ENCODE peak calls at places on chromosomes 11 and 22, in seven cellular contexts. F is mammary epithelial cell, N is IMR-90, B is H9, G is astrocyte, P is H1, T is HCT116. Y is an unnamed sample.

GRCh38 chr11:17846852-17847453 is 112.4 kb downstream of the KCNC1 start:
- DNase-seq in F (peak), N (peak), G (peak), P (no peak), T (no peak), B (no peak), Y (peak)

GRCh38 chr11:32796425-32796824 is 2.0 kb upstream of the CCDC73 start:
- DNase-seq in P (no peak), B (no peak), F (peak), T (no peak), N (no peak), G (no peak), Y (no peak)

GRCh38 chr22:29003975-29004646 is 57.5 kb downstream of the C22orf31 start:
- DNase-seq in T (no peak), B (peak), P (no peak), F (peak), G (no peak), N (no peak), Y (no peak)

GRCh38 chr11:128928400-128928799 is 14.3 kb downstream of the TP53AIP1 start:
- DNase-seq in P (no peak), T (no peak), G (no peak), B (no peak), F (no peak), N (peak), Y (no peak)

GRCh38 chr11:14764899-14765527 is 121.4 kb downstream of the PDE3B start:
- DNase-seq in G (peak), F (peak), B (no peak), P (no peak), T (no peak), N (peak), Y (peak)

GRCh38 chr11:91630916-91631673 is 593.5 kb upstream of the FAT3 start:
- DNase-seq in G (no peak), B (no peak), P (no peak), N (no peak), T (no peak), F (no peak), Y (no peak)

GRCh38 chr11:62721994-62722393 is 5.3 kb downstream of the HNRNPUL2 start:
- DNase-seq in G (no peak), B (no peak), F (no peak), T (no peak), P (no peak), N (peak), Y (peak)

GRCh38 chr22:43345761-43346261 is 2.6 kb upstream of the SCUBE1 start:
- DNase-seq in F (no peak), B (no peak), G (no peak), P (no peak), N (no peak), T (no peak), Y (no peak)

GRCh38 chr11:67030976-67031375 is 8.0 kb downstream of the SYT12 start:
- DNase-seq in B (no peak), P (no peak), G (no peak), N (no peak), T (no peak), F (no peak), Y (no peak)

GRCh38 chr11:134535029-134536025 is 123.3 kb upstream of the B3GAT1 start:
- DNase-seq in P (no peak), B (peak), T (no peak), G (no peak), N (no peak), F (no peak), Y (no peak)

GRCh38 chr11:112612283-112612849 is 348.9 kb upstream of the NCAM1 start:
- DNase-seq in N (no peak), B (peak), G (no peak), F (peak), T (peak), P (no peak), Y (no peak)

GRCh38 chr11:28491431-28491830 is 383.2 kb downstream of the METTL15 start:
- DNase-seq in B (no peak), G (no peak), N (peak), P (no peak), T (no peak), F (no peak), Y (no peak)

GRCh38 chr11:131661137-131661536 is 290.7 kb downstream of the NTM start:
- DNase-seq in N (peak), T (no peak), G (peak), P (no peak), F (no peak), B (no peak), Y (peak)

GRCh38 chr11:59510917-59511589 is at the start of gene OR4D9:
- DNase-seq in F (no peak), T (no peak), P (no peak), B (no peak), G (no peak), N (no peak), Y (no peak)

GRCh38 chr22:46172522-46172921 is 22.2 kb downstream of the PPARA start:
- DNase-seq in T (no peak), B (no peak), G (no peak), N (no peak), P (no peak), F (no peak), Y (no peak)

GRCh38 chr11:107218123-107219084 is 200.1 kb upstream of the GUCY1A2 start:
- DNase-seq in G (no peak), P (no peak), N (no peak), F (no peak), B (no peak), T (no peak), Y (no peak)

GRCh38 chr11:12239396-12240298 is 129.3 kb downstream of the MICAL2 start:
- DNase-seq in T (no peak), P (no peak), F (no peak), G (peak), B (no peak), N (peak), Y (peak)

DNA sequence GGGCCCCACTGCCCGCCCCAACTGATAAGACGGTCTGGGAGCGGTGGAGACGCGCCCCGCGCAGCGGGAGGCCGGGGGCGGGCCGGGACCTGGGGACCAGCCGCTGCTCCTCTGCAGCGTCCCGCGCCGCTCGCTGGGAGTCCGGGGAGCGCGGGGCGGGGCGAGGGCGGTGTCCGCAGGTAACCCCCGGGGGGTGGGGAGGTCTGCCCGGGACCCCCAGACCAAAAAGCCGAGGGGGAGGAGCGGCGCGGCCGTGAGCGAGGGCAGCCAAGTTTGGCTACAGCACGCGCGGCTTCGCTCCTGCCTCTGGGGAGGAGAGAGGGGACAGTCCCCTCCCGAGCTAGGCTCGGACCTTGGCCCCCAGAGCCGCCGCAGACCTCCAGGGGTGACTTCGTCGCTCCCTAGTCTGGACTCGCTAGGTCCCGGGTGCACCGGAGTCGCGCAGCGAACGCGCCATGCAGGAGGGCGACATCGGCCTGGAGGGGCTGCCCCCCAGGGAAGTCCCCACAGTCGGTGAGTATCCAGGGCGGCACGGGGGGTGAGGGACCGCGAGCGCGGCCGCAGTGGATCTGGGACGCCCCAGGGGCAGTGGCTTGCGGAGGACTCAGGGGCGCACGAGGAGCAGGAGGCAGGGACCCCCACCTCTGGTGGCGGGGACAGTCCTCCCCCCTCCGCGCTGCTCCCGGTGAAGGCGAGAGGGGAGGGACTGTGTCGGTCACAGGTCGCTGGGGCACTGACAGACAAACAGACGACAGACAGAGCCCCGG is 92.3 kb upstream of the ANO1 start:
- DNase-seq in N (no peak), P (no peak), T (no peak), G (no peak), F (no peak), B (no peak), Y (no peak)
- H3K9ac ChIP-seq in N (peak), P (no peak), T (no peak), G (peak), F (peak), B (no peak), Y (peak)

GRCh38 chr11:75369846-75370245 is 18.4 kb upstream of the ARRB1 start:
- DNase-seq in P (no peak), G (no peak), F (no peak), T (no peak), N (no peak), B (no peak), Y (no peak)
- H3K9ac ChIP-seq in P (no peak), G (no peak), F (no peak), T (no peak), N (no peak), B (no peak), Y (no peak)

GRCh38 chr22:19992921-19993355 is 23.7 kb downstream of the ARVCF start:
- DNase-seq in G (no peak), P (no peak), T (no peak), B (no peak), N (no peak), F (no peak), Y (no peak)

GRCh38 chr22:19992481-19992911 is 24.1 kb downstream of the ARVCF start:
- DNase-seq in N (no peak), F (no peak), T (no peak), G (no peak), B (no peak), P (no peak), Y (no peak)

GRCh38 chr22:19990609-19991394 is 25.8 kb downstream of the ARVCF start:
- DNase-seq in T (no peak), F (no peak), G (no peak), N (no peak), B (no peak), P (no peak), Y (no peak)

GRCh38 chr22:19991395-19991644 is 25.3 kb downstream of the ARVCF start:
- DNase-seq in P (no peak), F (no peak), N (no peak), B (no peak), T (no peak), G (no peak), Y (no peak)

DNA sequence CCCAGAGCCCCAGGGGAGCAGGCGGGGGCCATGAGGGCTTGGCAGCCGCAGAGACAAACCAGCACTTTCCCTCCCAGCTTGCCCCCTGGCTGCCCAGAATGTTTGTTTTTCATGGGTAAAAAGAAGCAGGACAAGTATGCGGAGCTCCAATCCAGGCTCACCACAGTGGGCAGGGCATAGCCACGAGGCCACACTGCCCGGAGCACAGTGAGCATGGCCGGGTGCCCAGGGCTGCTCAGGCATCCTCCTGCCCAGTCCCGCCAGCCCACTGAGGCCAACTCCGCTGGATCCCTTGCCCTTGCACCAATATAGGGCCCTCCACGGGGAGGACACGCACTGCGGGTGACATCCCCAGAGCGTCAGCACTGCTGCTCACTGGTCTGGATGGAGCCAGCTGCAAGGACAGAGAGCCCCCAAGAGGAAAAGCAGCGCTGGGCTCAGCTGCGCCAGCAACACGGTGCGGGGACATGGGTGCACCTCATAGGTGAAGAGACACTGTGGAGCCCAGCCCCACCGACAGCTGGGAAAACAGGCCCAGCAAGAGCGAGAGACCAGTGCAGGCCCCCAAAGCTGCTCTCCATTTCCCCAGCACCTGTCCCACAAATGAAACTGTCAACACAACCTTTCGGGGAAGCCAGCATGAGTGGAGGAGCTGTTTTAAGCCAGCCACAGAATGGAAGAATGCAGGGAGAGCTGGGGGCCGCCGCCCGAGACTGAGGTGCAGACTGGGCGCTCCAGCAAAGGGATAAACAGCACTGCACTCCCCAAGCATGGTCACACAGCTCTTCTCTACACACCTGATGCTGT is 24.8 kb downstream of the ARVCF start:
- DNase-seq in T (no peak), B (no peak), G (no peak), N (no peak), F (no peak), P (no peak), Y (no peak)
- H3K9ac ChIP-seq in T (no peak), B (no peak), G (no peak), N (no peak), F (no peak), P (no peak), Y (no peak)

GRCh38 chr11:78400116-78400515 is 17.5 kb downstream of the GAB2 start:
- DNase-seq in T (no peak), G (no peak), B (no peak), P (no peak), F (no peak), N (no peak), Y (no peak)

GRCh38 chr11:78398715-78399114 is 18.9 kb downstream of the GAB2 start:
- DNase-seq in B (no peak), F (no peak), P (no peak), N (no peak), T (no peak), G (no peak), Y (no peak)

GRCh38 chr11:78402842-78403241 is 14.8 kb downstream of the GAB2 start:
- DNase-seq in F (no peak), B (no peak), T (no peak), N (no peak), G (no peak), P (no peak), Y (no peak)

GRCh38 chr11:78399136-78399535 is 18.5 kb downstream of the GAB2 start:
- DNase-seq in F (no peak), N (no peak), T (no peak), P (no peak), G (no peak), B (no peak), Y (no peak)

DNA sequence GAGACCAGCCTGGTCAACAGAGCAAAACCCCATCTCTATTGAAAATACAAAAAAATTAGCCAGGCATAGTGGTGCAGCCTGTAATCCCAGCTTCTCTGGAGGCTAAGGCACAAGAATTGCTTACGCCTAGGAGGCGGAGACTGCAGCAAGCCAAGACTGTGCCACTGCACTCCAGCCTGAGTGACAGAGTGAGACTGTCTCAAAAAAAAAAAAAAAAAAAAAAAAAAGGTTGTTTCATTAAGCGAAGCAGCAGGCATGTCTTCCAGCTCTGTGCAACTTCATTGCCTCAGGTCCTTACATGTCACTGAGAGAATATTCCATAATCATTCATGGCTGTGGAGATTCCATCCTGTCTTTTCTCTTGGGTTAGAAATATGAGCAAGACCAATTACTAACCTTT is 16.9 kb downstream of the GAB2 start:
- DNase-seq in P (no peak), G (no peak), T (no peak), N (no peak), B (no peak), F (no peak), Y (no peak)
- H3K9ac ChIP-seq in P (no peak), G (no peak), T (no peak), N (no peak), B (no peak), F (no peak), Y (no peak)

GRCh38 chr11:44046202-44046601 is 1.6 kb upstream of the ACCSL start:
- DNase-seq in F (no peak), N (no peak), G (no peak), T (no peak), P (no peak), B (no peak), Y (no peak)

GRCh38 chr11:44049832-44050231 is 2.1 kb downstream of the ACCSL start:
- DNase-seq in B (peak), G (no peak), T (no peak), F (no peak), N (no peak), P (no peak), Y (no peak)

GRCh38 chr11:44047298-44047697 is 483 bp upstream of the ACCSL start:
- DNase-seq in P (no peak), B (no peak), T (no peak), F (no peak), N (no peak), G (no peak), Y (no peak)

GRCh38 chr11:44051171-44051570 is 3.4 kb downstream of the ACCSL start:
- DNase-seq in N (no peak), F (no peak), G (no peak), P (no peak), T (no peak), B (no peak), Y (no peak)

GRCh38 chr11:44047931-44048431 is at the start of gene ACCSL:
- DNase-seq in F (no peak), G (no peak), B (peak), P (no peak), T (no peak), N (no peak), Y (no peak)
- H3K9ac ChIP-seq in F (no peak), G (no peak), B (no peak), P (no peak), T (no peak), N (no peak), Y (no peak)

DNA sequence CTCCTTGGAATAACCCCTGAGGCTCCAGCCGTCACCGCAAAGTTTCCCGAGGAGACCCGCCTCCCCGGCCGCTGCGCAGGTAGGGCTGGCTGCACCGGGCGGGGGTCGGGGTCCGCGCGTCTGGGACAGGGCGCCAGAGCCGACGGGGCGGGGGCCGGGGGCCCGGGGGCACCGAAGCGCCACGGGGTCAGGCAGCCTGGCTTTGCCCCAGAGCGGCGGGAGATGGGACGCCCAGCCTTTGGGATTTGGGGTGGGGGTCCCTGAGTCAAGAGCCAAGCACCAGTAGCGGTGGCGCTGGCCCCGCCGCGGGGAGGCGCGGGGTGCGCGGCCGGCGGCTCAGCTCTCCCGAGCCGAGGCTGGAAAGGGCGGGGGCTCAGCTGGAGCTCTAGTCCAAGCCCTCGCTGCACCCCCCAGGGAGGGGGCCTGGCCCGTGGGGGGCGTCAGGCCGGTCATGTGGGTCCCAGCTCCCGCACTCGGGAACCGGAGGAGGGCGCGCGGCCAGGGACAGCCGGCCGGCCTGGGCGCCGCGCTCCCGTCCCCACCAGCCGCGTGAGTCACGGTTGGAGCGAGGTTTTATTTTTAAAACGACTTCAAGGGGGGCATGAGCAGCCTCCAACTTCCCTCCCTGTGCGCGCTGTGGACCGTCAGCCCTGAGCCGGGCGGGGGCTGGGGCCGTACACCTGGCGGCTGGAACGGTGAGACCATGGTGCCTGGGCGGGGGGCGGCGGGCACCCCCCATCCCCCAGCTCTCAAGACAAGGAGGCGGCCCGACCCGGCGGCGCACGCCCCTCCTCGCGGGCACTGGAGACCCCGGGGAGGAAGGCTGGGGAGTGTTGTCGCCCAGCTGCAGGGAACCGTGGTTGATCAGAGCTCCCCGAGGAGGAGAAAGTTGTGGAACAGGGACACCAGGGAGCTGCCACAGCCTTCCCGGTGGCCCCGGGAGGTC is 623 bp downstream of the FLRT1 start:
- DNase-seq in T (no peak), B (no peak), N (peak), G (peak), P (no peak), F (peak), Y (peak)
- H3K9ac ChIP-seq in T (no peak), B (no peak), N (no peak), G (peak), P (no peak), F (no peak), Y (no peak)

DNA sequence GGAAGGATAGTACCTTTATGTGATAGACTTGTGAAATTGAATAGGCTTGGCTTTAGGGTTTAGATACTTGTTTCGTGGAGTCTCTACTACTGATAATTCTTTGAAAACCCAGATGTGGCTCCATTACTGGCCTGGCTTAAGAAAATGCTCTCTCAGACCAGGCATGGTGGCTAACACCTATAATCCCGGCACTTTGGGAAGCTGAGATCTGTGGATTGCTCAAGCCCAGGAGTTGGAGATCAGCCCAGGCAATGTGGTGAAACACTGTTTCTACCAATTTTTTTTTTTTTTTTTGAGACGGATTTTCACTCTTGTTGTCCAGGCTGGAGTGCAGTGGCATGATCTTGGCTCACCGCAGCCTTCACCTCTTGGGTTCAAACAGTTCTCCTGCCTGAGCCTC is 40.9 kb downstream of the ATG13 start:
- DNase-seq in T (no peak), G (peak), N (peak), P (no peak), F (no peak), B (no peak), Y (peak)
- H3K9ac ChIP-seq in T (no peak), G (no peak), N (no peak), P (no peak), F (no peak), B (no peak), Y (no peak)

GRCh38 chr22:21920341-21921183 is 32.1 kb downstream of the PPM1F start:
- DNase-seq in P (no peak), N (no peak), T (no peak), G (no peak), B (no peak), F (no peak), Y (no peak)
- H3K9ac ChIP-seq in P (no peak), N (no peak), T (no peak), G (no peak), B (no peak), F (no peak), Y (no peak)

GRCh38 chr22:33472462-33473344 is 414.5 kb upstream of the SYN3 start:
- DNase-seq in B (no peak), T (no peak), G (peak), F (no peak), N (peak), P (no peak), Y (peak)
- H3K9ac ChIP-seq in B (no peak), T (no peak), G (no peak), F (no peak), N (no peak), P (no peak), Y (no peak)

Y was measured in fibroblast of lung.